ENCODE peak calls at places on chromosomes 3 and 15, in four cellular contexts. One of them, this sample, is unnamed.

GRCh38 chr3:72750405-72750922 is 97.8 kb downstream of the SHQ1 start:
- DNase-seq in K562: no peak
- DNase-seq in GM12878: no peak
- DNase-seq in A549: no peak
- DNase-seq in this sample: no peak

GRCh38 chr15:55588070-55588817 is at the start of gene PYGO1:
- DNase-seq in K562: peak
- DNase-seq in GM12878: no peak
- DNase-seq in A549: peak
- DNase-seq in this sample: peak

GRCh38 chr3:29171583-29171990 is 109.3 kb upstream of the RBMS3 start:
- DNase-seq in K562: no peak
- DNase-seq in GM12878: no peak
- DNase-seq in A549: no peak
- DNase-seq in this sample: no peak

GRCh38 chr3:156812521-156813335 is 13.4 kb upstream of the LEKR1 start:
- DNase-seq in K562: peak
- DNase-seq in GM12878: no peak
- DNase-seq in A549: peak
- DNase-seq in this sample: no peak

GRCh38 chr3:100603449-100603848 is 6.0 kb upstream of the ADGRG7 start:
- DNase-seq in K562: peak
- DNase-seq in GM12878: no peak
- DNase-seq in A549: peak
- DNase-seq in this sample: peak

GRCh38 chr3:13194285-13195209 is 121.3 kb upstream of the IQSEC1 start:
- DNase-seq in K562: no peak
- DNase-seq in GM12878: no peak
- DNase-seq in A549: no peak
- DNase-seq in this sample: no peak

GRCh38 chr3:175571096-175571495 is 712.0 kb downstream of the NAALADL2 start:
- DNase-seq in K562: no peak
- DNase-seq in GM12878: no peak
- DNase-seq in A549: no peak
- DNase-seq in this sample: no peak

GRCh38 chr3:33173103-33173502 is 45.5 kb downstream of the SUSD5 start:
- DNase-seq in K562: no peak
- DNase-seq in GM12878: no peak
- DNase-seq in A549: no peak
- DNase-seq in this sample: no peak

GRCh38 chr15:58864602-58865419 is 68.7 kb downstream of the SLTM start:
- DNase-seq in K562: no peak
- DNase-seq in GM12878: no peak
- DNase-seq in A549: no peak
- DNase-seq in this sample: peak

GRCh38 chr3:151268267-151269235 is 9.8 kb downstream of the P2RY14 start:
- DNase-seq in K562: no peak
- DNase-seq in GM12878: no peak
- DNase-seq in A549: no peak
- DNase-seq in this sample: no peak

GRCh38 chr3:72739521-72740466 is 108.5 kb downstream of the SHQ1 start:
- DNase-seq in K562: peak
- DNase-seq in GM12878: no peak
- DNase-seq in A549: peak
- DNase-seq in this sample: no peak

GRCh38 chr15:54150255-54150654 is 172.0 kb downstream of the UNC13C start:
- DNase-seq in K562: no peak
- DNase-seq in GM12878: peak
- DNase-seq in A549: no peak
- DNase-seq in this sample: no peak

GRCh38 chr3:123193448-123194101 is 8.2 kb upstream of the SEC22A start:
- DNase-seq in K562: no peak
- DNase-seq in GM12878: no peak
- DNase-seq in A549: no peak
- DNase-seq in this sample: no peak

GRCh38 chr3:131349454-131349853 is 32.1 kb upstream of the NUDT16 start:
- DNase-seq in K562: no peak
- DNase-seq in GM12878: no peak
- DNase-seq in A549: no peak
- DNase-seq in this sample: no peak

GRCh38 chr3:164851905-164852304 is 226.4 kb downstream of the SI start:
- DNase-seq in K562: no peak
- DNase-seq in GM12878: no peak
- DNase-seq in A549: no peak
- DNase-seq in this sample: no peak

GRCh38 chr3:18680759-18681158 is 255.6 kb upstream of the SATB1 start:
- DNase-seq in K562: no peak
- DNase-seq in GM12878: no peak
- DNase-seq in A549: no peak
- DNase-seq in this sample: no peak

GRCh38 chr15:93837450-93837849 is 393.9 kb upstream of the MCTP2 start:
- DNase-seq in K562: no peak
- DNase-seq in GM12878: no peak
- DNase-seq in A549: no peak
- DNase-seq in this sample: peak

GRCh38 chr3:187954486-187955075 is 199.4 kb upstream of the LPP start:
- DNase-seq in K562: no peak
- DNase-seq in GM12878: no peak
- DNase-seq in A549: no peak
- DNase-seq in this sample: no peak
- TF ChIP-seq JUNB in K562: no peak
- TF ChIP-seq JUNB in GM12878: no peak
- TF ChIP-seq JUNB in A549: no peak
- TF ChIP-seq JUNB in this sample: no peak

GRCh38 chr15:51313644-51314280 is 24.6 kb downstream of the CYP19A1 start:
- DNase-seq in K562: no peak
- DNase-seq in GM12878: no peak
- DNase-seq in A549: no peak
- DNase-seq in this sample: no peak

GRCh38 chr15:51312132-51312531 is 26.3 kb downstream of the CYP19A1 start:
- DNase-seq in K562: no peak
- DNase-seq in GM12878: no peak
- DNase-seq in A549: no peak
- DNase-seq in this sample: no peak

GRCh38 chr15:51315726-51316125 is 22.7 kb downstream of the CYP19A1 start:
- DNase-seq in K562: no peak
- DNase-seq in GM12878: no peak
- DNase-seq in A549: no peak
- DNase-seq in this sample: no peak

GRCh38 chr15:51312754-51313390 is 25.5 kb downstream of the CYP19A1 start:
- DNase-seq in K562: no peak
- DNase-seq in GM12878: no peak
- DNase-seq in A549: no peak
- DNase-seq in this sample: no peak

GRCh38 chr15:51314391-51315337 is 23.7 kb downstream of the CYP19A1 start:
- DNase-seq in K562: no peak
- DNase-seq in GM12878: no peak
- DNase-seq in A549: no peak
- DNase-seq in this sample: no peak
- TF ChIP-seq JUNB in K562: no peak
- TF ChIP-seq JUNB in GM12878: no peak
- TF ChIP-seq JUNB in A549: no peak
- TF ChIP-seq JUNB in this sample: no peak

DNA sequence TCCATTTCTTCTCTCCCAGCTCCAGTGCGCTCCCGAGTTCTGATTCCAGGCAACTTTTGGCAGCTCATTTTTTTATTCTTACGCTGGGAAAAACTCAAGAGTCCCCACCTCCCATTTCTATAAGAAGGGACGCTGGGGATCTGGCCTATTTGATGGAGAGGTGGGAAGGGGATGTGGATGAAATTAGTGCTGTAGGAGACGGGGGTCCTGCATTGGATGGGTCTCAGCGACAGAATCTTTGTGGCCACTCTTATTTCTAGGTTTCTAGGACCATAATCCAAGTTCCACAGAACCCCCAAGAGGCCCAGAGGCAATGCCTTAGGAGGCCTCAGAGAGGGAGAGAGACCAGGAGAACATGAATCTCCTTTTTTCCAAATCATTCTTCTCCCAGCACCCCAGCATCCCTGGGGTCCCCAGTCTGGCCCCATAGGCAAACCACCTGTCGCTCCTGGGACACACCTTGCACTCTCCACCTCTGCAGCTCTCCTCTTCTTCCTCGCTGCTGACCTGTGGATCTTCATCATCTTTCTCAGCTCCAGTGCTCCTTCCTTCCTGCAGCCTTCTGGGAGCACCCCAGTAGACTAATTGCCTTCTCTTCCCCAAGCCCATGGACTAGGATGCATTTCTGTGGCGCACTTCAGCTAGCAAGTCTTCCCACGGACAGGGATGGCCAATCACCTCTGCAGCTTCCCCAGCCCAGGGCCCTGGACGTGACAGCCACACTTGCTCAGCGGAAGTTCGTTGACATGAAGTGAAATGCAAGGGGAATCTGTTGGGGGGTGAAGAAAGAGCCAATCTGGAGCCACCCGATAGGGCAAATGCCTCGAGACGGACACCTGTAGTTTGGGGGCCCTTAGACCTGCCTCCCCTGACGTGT is 100.1 kb upstream of the ALDH1A3 start:
- DNase-seq in K562: no peak
- DNase-seq in GM12878: no peak
- DNase-seq in A549: no peak
- DNase-seq in this sample: no peak
- TF ChIP-seq JUNB in K562: no peak
- TF ChIP-seq JUNB in GM12878: no peak
- TF ChIP-seq JUNB in A549: no peak
- TF ChIP-seq JUNB in this sample: no peak

GRCh38 chr3:178982138-178982537 is 89.5 kb downstream of the ZMAT3 start:
- DNase-seq in K562: no peak
- DNase-seq in GM12878: no peak
- DNase-seq in A549: no peak
- DNase-seq in this sample: no peak
- TF ChIP-seq JUNB in K562: no peak
- TF ChIP-seq JUNB in GM12878: peak
- TF ChIP-seq JUNB in A549: no peak
- TF ChIP-seq JUNB in this sample: no peak

GRCh38 chr3:111210003-111210699 is 138.5 kb downstream of the NECTIN3 start:
- DNase-seq in K562: no peak
- DNase-seq in GM12878: no peak
- DNase-seq in A549: no peak
- DNase-seq in this sample: peak
- TF ChIP-seq JUNB in K562: no peak
- TF ChIP-seq JUNB in GM12878: no peak
- TF ChIP-seq JUNB in A549: no peak
- TF ChIP-seq JUNB in this sample: no peak

GRCh38 chr3:108780235-108780634 is 23.0 kb upstream of the RETNLB start:
- DNase-seq in K562: no peak
- DNase-seq in GM12878: no peak
- DNase-seq in A549: no peak
- DNase-seq in this sample: peak
- TF ChIP-seq JUNB in K562: no peak
- TF ChIP-seq JUNB in GM12878: no peak
- TF ChIP-seq JUNB in A549: no peak
- TF ChIP-seq JUNB in this sample: no peak

GRCh38 chr15:97991972-97992541 is 31.6 kb downstream of the ARRDC4 start:
- DNase-seq in K562: no peak
- DNase-seq in GM12878: no peak
- DNase-seq in A549: no peak
- DNase-seq in this sample: no peak
- TF ChIP-seq JUNB in K562: no peak
- TF ChIP-seq JUNB in GM12878: no peak
- TF ChIP-seq JUNB in A549: no peak
- TF ChIP-seq JUNB in this sample: no peak

GRCh38 chr3:94195381-94195780 is 132.5 kb downstream of the NSUN3 start:
- DNase-seq in K562: no peak
- DNase-seq in GM12878: no peak
- DNase-seq in A549: no peak
- DNase-seq in this sample: no peak
- TF ChIP-seq JUNB in K562: no peak
- TF ChIP-seq JUNB in GM12878: no peak
- TF ChIP-seq JUNB in A549: no peak
- TF ChIP-seq JUNB in this sample: no peak

This sample was measured in GM23338.